ENCODE peak calls at places on chromosomes 6 and 20, in six cellular contexts. B is HepG2, W is spleen, K is fibroblast of villous mesenchyme, H is upper lobe of left lung, O is cardiac muscle cell. Y is an unnamed sample.

GRCh38 chr20:11676618-11677289 is 240.9 kb upstream of the BTBD3 start:
- DNase-seq in W (no peak), B (peak), H (no peak), K (peak), O (peak), Y (no peak)

GRCh38 chr6:73455865-73456629 is 4.0 kb upstream of the CGAS start:
- DNase-seq in O (peak), H (no peak), B (peak), W (no peak), K (peak), Y (no peak)

GRCh38 chr6:150492507-150492906 is 107.2 kb upstream of the PLEKHG1 start:
- DNase-seq in H (no peak), O (peak), W (no peak), B (no peak), K (no peak), Y (no peak)

GRCh38 chr20:10927011-10927583 is 253.3 kb upstream of the JAG1 start:
- DNase-seq in H (no peak), B (no peak), O (no peak), W (no peak), K (no peak), Y (no peak)

GRCh38 chr20:12827796-12828406 is 180.9 kb upstream of the SPTLC3 start:
- DNase-seq in K (no peak), H (no peak), W (no peak), B (no peak), O (no peak), Y (no peak)

GRCh38 chr6:154515808-154516207 is 5.3 kb upstream of the CNKSR3 start:
- DNase-seq in W (no peak), K (no peak), H (no peak), O (peak), B (no peak), Y (no peak)

GRCh38 chr6:53179961-53180651 is 31.5 kb upstream of the GCM1 start:
- DNase-seq in O (peak), W (peak), K (no peak), H (no peak), B (no peak), Y (peak)

GRCh38 chr6:159959165-159959975 is 9.5 kb upstream of the IGF2R start:
- DNase-seq in O (no peak), H (no peak), B (no peak), K (no peak), W (peak), Y (no peak)

GRCh38 chr6:158131926-158132325 is 36.1 kb downstream of the SERAC1 start:
- DNase-seq in O (peak), H (no peak), K (peak), W (no peak), B (peak), Y (no peak)

GRCh38 chr6:123829302-123829953 is 25.8 kb downstream of the NKAIN2 start:
- DNase-seq in O (peak), B (no peak), W (no peak), K (no peak), H (no peak), Y (no peak)

GRCh38 chr6:28258877-28259777 is at the start of gene NKAPL:
- DNase-seq in B (no peak), K (peak), W (peak), O (peak), H (peak), Y (no peak)

GRCh38 chr6:158285321-158285960 is 26.8 kb upstream of the TULP4 start:
- DNase-seq in W (no peak), B (no peak), O (peak), K (no peak), H (no peak), Y (peak)

GRCh38 chr6:22917344-22917743 is 348.0 kb downstream of the HDGFL1 start:
- DNase-seq in O (no peak), H (no peak), W (no peak), B (no peak), K (peak), Y (no peak)

GRCh38 chr6:167711784-167712183 is 114.9 kb upstream of the AFDN start:
- DNase-seq in O (no peak), W (peak), K (no peak), H (no peak), B (no peak), Y (no peak)

GRCh38 chr6:167708501-167709094 is 118.1 kb upstream of the AFDN start:
- DNase-seq in H (peak), O (no peak), K (no peak), W (peak), B (no peak), Y (no peak)

GRCh38 chr6:167710521-167710920 is 116.2 kb upstream of the AFDN start:
- DNase-seq in O (no peak), K (no peak), H (no peak), W (peak), B (no peak), Y (no peak)

GRCh38 chr6:167707686-167708500 is 118.8 kb upstream of the AFDN start:
- DNase-seq in H (peak), O (no peak), B (no peak), K (no peak), W (peak), Y (no peak)

GRCh38 chr6:167709196-167709595 is 117.5 kb upstream of the AFDN start:
- DNase-seq in K (no peak), H (no peak), O (no peak), B (no peak), W (peak), Y (no peak)
- TF ChIP-seq CTCF in K (no peak), H (no peak), O (no peak), B (no peak), W (no peak), Y (no peak)

GRCh38 chr6:36945301-36945700 is 9.2 kb upstream of the PI16 start:
- DNase-seq in H (no peak), B (no peak), K (no peak), O (no peak), W (no peak), Y (no peak)

GRCh38 chr6:36947570-36948351 is 6.8 kb upstream of the PI16 start:
- DNase-seq in O (no peak), K (no peak), W (peak), B (no peak), H (no peak), Y (no peak)

GRCh38 chr6:36953931-36954261 is 642 bp upstream of the PI16 start:
- DNase-seq in W (peak), B (no peak), O (no peak), H (no peak), K (no peak), Y (no peak)

GRCh38 chr6:36946526-36946925 is 8.0 kb upstream of the PI16 start:
- DNase-seq in H (no peak), K (no peak), O (no peak), W (peak), B (no peak), Y (no peak)

GRCh38 chr6:36949636-36950035 is 4.9 kb upstream of the PI16 start:
- DNase-seq in W (no peak), B (no peak), K (no peak), O (no peak), H (no peak), Y (no peak)
- H3K4me3 ChIP-seq in W (no peak), B (no peak), K (no peak), O (no peak), H (no peak), Y (no peak)

GRCh38 chr20:63453029-63453523 is 19.4 kb downstream of the KCNQ2 start:
- DNase-seq in K (no peak), W (no peak), O (peak), B (peak), H (peak), Y (no peak)
- TF ChIP-seq CTCF in K (peak), W (no peak), O (peak), B (peak), H (no peak), Y (no peak)

GRCh38 chr6:50819527-50819905 is 845 bp downstream of the TFAP2B start:
- DNase-seq in K (no peak), H (peak), W (no peak), O (peak), B (no peak), Y (no peak)
- H3K4me3 ChIP-seq in K (no peak), H (peak), W (peak), O (no peak), B (no peak), Y (no peak)

GRCh38 chr20:24633026-24633425 is 163.6 kb downstream of the SYNDIG1 start:
- DNase-seq in K (no peak), O (no peak), B (no peak), W (no peak), H (peak), Y (no peak)
- TF ChIP-seq CTCF in K (no peak), O (no peak), B (no peak), W (no peak), H (no peak), Y (no peak)

DNA sequence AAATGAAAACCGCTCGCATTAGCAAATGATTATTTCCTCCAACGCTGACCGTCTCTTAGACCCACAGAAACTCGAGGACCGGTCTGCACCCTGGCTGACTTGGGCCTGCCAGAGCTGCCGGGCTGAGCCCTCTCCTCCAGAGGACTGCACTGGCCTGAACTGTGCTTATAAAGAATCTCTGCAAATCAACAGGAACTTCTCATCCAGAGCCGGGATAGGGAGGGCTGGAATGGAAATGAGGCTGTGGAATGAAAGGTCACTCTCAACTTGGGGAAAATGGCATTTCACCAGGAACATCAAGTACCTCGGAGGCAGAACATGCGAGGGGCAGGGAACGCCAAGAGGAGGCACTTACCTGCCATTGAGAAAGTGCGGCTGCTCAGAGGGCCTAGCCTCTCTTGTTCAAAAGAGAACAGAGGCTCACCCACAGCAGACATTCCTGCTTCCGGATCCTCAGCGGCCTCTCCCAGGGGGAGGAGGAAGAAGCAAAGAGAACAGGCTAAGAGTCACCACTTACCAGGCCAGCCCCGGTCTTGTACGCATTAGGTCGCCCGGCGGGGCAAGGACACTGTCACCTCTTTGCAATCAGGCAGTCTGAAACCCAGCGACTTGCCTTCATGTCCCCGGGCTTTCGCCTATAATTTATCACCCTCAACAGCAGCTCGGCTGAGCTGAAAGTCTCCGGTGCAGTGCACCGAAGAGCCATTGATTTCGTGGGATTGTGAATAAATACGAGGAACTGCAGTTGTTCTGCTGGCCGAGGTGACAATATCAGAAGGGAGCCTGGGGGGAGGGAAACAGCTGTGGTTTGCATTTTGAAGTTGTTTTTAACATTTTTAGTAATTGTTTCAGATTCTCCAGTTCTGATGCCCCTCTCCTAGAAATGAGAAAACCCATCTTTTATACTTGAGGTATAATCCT is 37.6 kb downstream of the ZMYND8 start:
- DNase-seq in W (peak), H (peak), O (peak), B (peak), K (peak), Y (peak)
- H3K4me3 ChIP-seq in W (peak), H (peak), O (no peak), B (peak), K (peak), Y (peak)

GRCh38 chr6:107080036-107080435 is 35.3 kb downstream of the BEND3 start:
- DNase-seq in K (no peak), O (no peak), H (no peak), W (no peak), B (peak), Y (no peak)
- TF ChIP-seq CTCF in K (peak), O (peak), H (peak), W (no peak), B (peak), Y (no peak)